ENCODE peak calls at places on chromosome 18, in seven cellular contexts. One of them, this sample, is unnamed.
A peak's percentile ranks its signal among the peaks of the same experiment; 100 is the strongest.

GRCh38 chr18:35605686-35606417 is 24.3 kb downstream of the GALNT1 start:
- DNase-seq in lower lobe of right lung: no peak
- DNase-seq in heart left ventricle: no peak
- DNase-seq in HCT116: no peak
- DNase-seq in body of pancreas: no peak
- DNase-seq in left ventricle myocardium inferior: no peak
- DNase-seq in dorsolateral prefrontal cortex: no peak
- DNase-seq in this sample: no peak

GRCh38 chr18:76741346-76741745 is 81.0 kb upstream of the ZNF236 start:
- DNase-seq in lower lobe of right lung: no peak
- DNase-seq in heart left ventricle: no peak
- DNase-seq in HCT116: no peak
- DNase-seq in body of pancreas: no peak
- DNase-seq in left ventricle myocardium inferior: no peak
- DNase-seq in dorsolateral prefrontal cortex: no peak
- DNase-seq in this sample: no peak

GRCh38 chr18:35122586-35123224 is 81.5 kb downstream of the MAPRE2 start:
- DNase-seq in lower lobe of right lung: no peak
- DNase-seq in heart left ventricle: no peak
- DNase-seq in HCT116: no peak
- DNase-seq in body of pancreas: no peak
- DNase-seq in left ventricle myocardium inferior: no peak
- DNase-seq in dorsolateral prefrontal cortex: peak; percentile 74
- DNase-seq in this sample: peak; percentile 77

GRCh38 chr18:50286391-50287027 is 983 bp downstream of the CXXC1 start:
- DNase-seq in lower lobe of right lung: no peak
- DNase-seq in heart left ventricle: peak; percentile 30
- DNase-seq in HCT116: peak; percentile 26
- DNase-seq in body of pancreas: no peak
- DNase-seq in left ventricle myocardium inferior: no peak
- DNase-seq in dorsolateral prefrontal cortex: no peak
- DNase-seq in this sample: no peak

GRCh38 chr18:65458871-65459270 is 291.9 kb upstream of the CDH7 start:
- DNase-seq in lower lobe of right lung: no peak
- DNase-seq in heart left ventricle: no peak
- DNase-seq in HCT116: no peak
- DNase-seq in body of pancreas: no peak
- DNase-seq in left ventricle myocardium inferior: no peak
- DNase-seq in dorsolateral prefrontal cortex: no peak
- DNase-seq in this sample: no peak

GRCh38 chr18:27184115-27185024 is 738 bp downstream of the CHST9 start:
- DNase-seq in lower lobe of right lung: no peak
- DNase-seq in heart left ventricle: no peak
- DNase-seq in HCT116: no peak
- DNase-seq in body of pancreas: peak; percentile 13
- DNase-seq in left ventricle myocardium inferior: no peak
- DNase-seq in dorsolateral prefrontal cortex: no peak
- DNase-seq in this sample: peak; percentile 43

GRCh38 chr18:24491882-24492281 is 31.4 kb downstream of the HRH4 start:
- DNase-seq in lower lobe of right lung: no peak
- DNase-seq in heart left ventricle: no peak
- DNase-seq in HCT116: no peak
- DNase-seq in body of pancreas: no peak
- DNase-seq in left ventricle myocardium inferior: no peak
- DNase-seq in dorsolateral prefrontal cortex: no peak
- DNase-seq in this sample: no peak

GRCh38 chr18:75527848-75528247 is 100.3 kb upstream of the SMIM21 start:
- DNase-seq in lower lobe of right lung: no peak
- DNase-seq in heart left ventricle: no peak
- DNase-seq in HCT116: no peak
- DNase-seq in body of pancreas: no peak
- DNase-seq in left ventricle myocardium inferior: no peak
- DNase-seq in dorsolateral prefrontal cortex: no peak
- DNase-seq in this sample: no peak

GRCh38 chr18:54607213-54607934 is 16.3 kb downstream of the DYNAP start:
- DNase-seq in lower lobe of right lung: no peak
- DNase-seq in heart left ventricle: no peak
- DNase-seq in HCT116: no peak
- DNase-seq in body of pancreas: peak; percentile 60
- DNase-seq in left ventricle myocardium inferior: no peak
- DNase-seq in dorsolateral prefrontal cortex: no peak
- DNase-seq in this sample: no peak

GRCh38 chr18:62925031-62925688 is 209.8 kb downstream of the PHLPP1 start:
- DNase-seq in lower lobe of right lung: no peak
- DNase-seq in heart left ventricle: no peak
- DNase-seq in HCT116: no peak
- DNase-seq in body of pancreas: no peak
- DNase-seq in left ventricle myocardium inferior: no peak
- DNase-seq in dorsolateral prefrontal cortex: no peak
- DNase-seq in this sample: no peak

GRCh38 chr18:58529714-58530354 is 99.1 kb downstream of the ALPK2 start:
- DNase-seq in lower lobe of right lung: peak; percentile 66
- DNase-seq in heart left ventricle: no peak
- DNase-seq in HCT116: peak; percentile 35
- DNase-seq in body of pancreas: peak; percentile 54
- DNase-seq in left ventricle myocardium inferior: peak; percentile 49
- DNase-seq in dorsolateral prefrontal cortex: peak; percentile 46
- DNase-seq in this sample: peak; percentile 71

GRCh38 chr18:62863629-62864028 is 148.3 kb downstream of the PHLPP1 start:
- DNase-seq in lower lobe of right lung: no peak
- DNase-seq in heart left ventricle: no peak
- DNase-seq in HCT116: peak; percentile 61
- DNase-seq in body of pancreas: no peak
- DNase-seq in left ventricle myocardium inferior: no peak
- DNase-seq in dorsolateral prefrontal cortex: no peak
- DNase-seq in this sample: no peak

GRCh38 chr18:7206231-7206630 is 24.7 kb upstream of the LRRC30 start:
- DNase-seq in lower lobe of right lung: no peak
- DNase-seq in heart left ventricle: no peak
- DNase-seq in HCT116: no peak
- DNase-seq in body of pancreas: no peak
- DNase-seq in left ventricle myocardium inferior: no peak
- DNase-seq in dorsolateral prefrontal cortex: no peak
- DNase-seq in this sample: no peak

GRCh38 chr18:43195421-43195820 is 79.9 kb upstream of the RIT2 start:
- DNase-seq in lower lobe of right lung: no peak
- DNase-seq in heart left ventricle: no peak
- DNase-seq in HCT116: no peak
- DNase-seq in body of pancreas: no peak
- DNase-seq in left ventricle myocardium inferior: no peak
- DNase-seq in dorsolateral prefrontal cortex: no peak
- DNase-seq in this sample: no peak

GRCh38 chr18:45517181-45517741 is 98.0 kb upstream of the SLC14A2 start:
- DNase-seq in lower lobe of right lung: no peak
- DNase-seq in heart left ventricle: peak; percentile 64
- DNase-seq in HCT116: no peak
- DNase-seq in body of pancreas: peak; percentile 27
- DNase-seq in left ventricle myocardium inferior: peak; percentile 65
- DNase-seq in dorsolateral prefrontal cortex: no peak
- DNase-seq in this sample: peak; percentile 78

GRCh38 chr18:51340332-51340731 is 142.9 kb upstream of the MEX3C start:
- DNase-seq in lower lobe of right lung: no peak
- DNase-seq in heart left ventricle: no peak
- DNase-seq in HCT116: no peak
- DNase-seq in body of pancreas: no peak
- DNase-seq in left ventricle myocardium inferior: no peak
- DNase-seq in dorsolateral prefrontal cortex: no peak
- DNase-seq in this sample: no peak

GRCh38 chr18:44594779-44595467 is 85.8 kb upstream of the SETBP1 start:
- DNase-seq in lower lobe of right lung: no peak
- DNase-seq in heart left ventricle: no peak
- DNase-seq in HCT116: no peak
- DNase-seq in body of pancreas: no peak
- DNase-seq in left ventricle myocardium inferior: no peak
- DNase-seq in dorsolateral prefrontal cortex: no peak
- DNase-seq in this sample: no peak

GRCh38 chr18:79644006-79644665 is 35.5 kb upstream of the CTDP1 start:
- DNase-seq in lower lobe of right lung: peak; percentile 73
- DNase-seq in heart left ventricle: peak; percentile 65
- DNase-seq in HCT116: peak; percentile 88
- DNase-seq in body of pancreas: peak; percentile 57
- DNase-seq in left ventricle myocardium inferior: peak; percentile 60
- DNase-seq in dorsolateral prefrontal cortex: peak; percentile 66
- DNase-seq in this sample: peak; percentile 72

GRCh38 chr18:59272971-59273935 is at the start of gene RAX:
- DNase-seq in lower lobe of right lung: no peak
- DNase-seq in heart left ventricle: no peak
- DNase-seq in HCT116: no peak
- DNase-seq in body of pancreas: no peak
- DNase-seq in left ventricle myocardium inferior: no peak
- DNase-seq in dorsolateral prefrontal cortex: no peak
- DNase-seq in this sample: no peak

GRCh38 chr18:5295231-5295920 is at the start of gene ZBTB14:
- DNase-seq in lower lobe of right lung: peak; percentile 83
- DNase-seq in heart left ventricle: peak; percentile 64
- DNase-seq in HCT116: no peak
- DNase-seq in body of pancreas: peak; percentile 73
- DNase-seq in left ventricle myocardium inferior: peak; percentile 70
- DNase-seq in dorsolateral prefrontal cortex: peak; percentile 42
- DNase-seq in this sample: peak; percentile 81

DNA sequence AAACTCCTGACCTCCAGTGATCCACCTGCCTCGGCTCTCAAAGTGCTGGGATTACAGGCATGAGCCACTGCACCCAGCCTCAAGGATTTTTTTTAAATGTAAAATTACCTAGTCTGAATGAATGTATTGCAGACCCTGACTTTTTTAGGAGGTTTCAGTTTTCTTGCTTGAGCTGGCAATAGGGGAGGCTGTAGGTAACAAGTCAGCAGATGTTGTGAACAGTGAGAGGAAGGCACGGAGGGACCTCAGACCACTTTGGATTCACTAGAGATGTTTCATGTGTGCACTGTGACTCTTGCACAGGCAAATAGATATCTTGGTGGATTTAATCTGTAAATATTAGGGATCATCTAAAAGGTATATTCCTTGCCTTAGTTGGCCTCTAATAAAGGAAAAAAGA is 6.4 kb downstream of the NDUFV2 start:
- DNase-seq in lower lobe of right lung: no peak
- DNase-seq in heart left ventricle: no peak
- DNase-seq in HCT116: no peak
- DNase-seq in body of pancreas: no peak
- DNase-seq in left ventricle myocardium inferior: no peak
- DNase-seq in dorsolateral prefrontal cortex: no peak
- DNase-seq in this sample: no peak
- H3K4me3 ChIP-seq in lower lobe of right lung: no peak overlapping the region
- H3K4me3 ChIP-seq in heart left ventricle: no peak overlapping the region
- H3K4me3 ChIP-seq in HCT116: no peak overlapping the region
- H3K4me3 ChIP-seq in body of pancreas: no peak overlapping the region
- H3K4me3 ChIP-seq in left ventricle myocardium inferior: no peak overlapping the region
- H3K4me3 ChIP-seq in dorsolateral prefrontal cortex: no peak overlapping the region
- H3K4me3 ChIP-seq in this sample: peak overlapping the region; percentile 35

GRCh38 chr18:55857961-55858360 is 270.0 kb upstream of the TCF4 start:
- DNase-seq in lower lobe of right lung: no peak
- DNase-seq in heart left ventricle: no peak
- DNase-seq in HCT116: no peak
- DNase-seq in body of pancreas: no peak
- DNase-seq in left ventricle myocardium inferior: no peak
- DNase-seq in dorsolateral prefrontal cortex: no peak
- DNase-seq in this sample: no peak
- H3K4me3 ChIP-seq in lower lobe of right lung: no peak overlapping the region
- H3K4me3 ChIP-seq in heart left ventricle: no peak overlapping the region
- H3K4me3 ChIP-seq in HCT116: no peak overlapping the region
- H3K4me3 ChIP-seq in body of pancreas: no peak overlapping the region
- H3K4me3 ChIP-seq in left ventricle myocardium inferior: no peak overlapping the region
- H3K4me3 ChIP-seq in dorsolateral prefrontal cortex: peak overlapping the region; percentile 59
- H3K4me3 ChIP-seq in this sample: peak overlapping the region; percentile 16

GRCh38 chr18:11655605-11655932 is 33.5 kb upstream of the GNAL start:
- DNase-seq in lower lobe of right lung: no peak
- DNase-seq in heart left ventricle: no peak
- DNase-seq in HCT116: no peak
- DNase-seq in body of pancreas: no peak
- DNase-seq in left ventricle myocardium inferior: no peak
- DNase-seq in dorsolateral prefrontal cortex: no peak
- DNase-seq in this sample: no peak
- H3K4me3 ChIP-seq in lower lobe of right lung: no peak overlapping the region
- H3K4me3 ChIP-seq in heart left ventricle: no peak overlapping the region
- H3K4me3 ChIP-seq in HCT116: no peak overlapping the region
- H3K4me3 ChIP-seq in body of pancreas: no peak overlapping the region
- H3K4me3 ChIP-seq in left ventricle myocardium inferior: no peak overlapping the region
- H3K4me3 ChIP-seq in dorsolateral prefrontal cortex: no peak overlapping the region
- H3K4me3 ChIP-seq in this sample: no peak overlapping the region

GRCh38 chr18:2356906-2357305 is 214.4 kb downstream of the METTL4 start:
- DNase-seq in lower lobe of right lung: no peak
- DNase-seq in heart left ventricle: no peak
- DNase-seq in HCT116: no peak
- DNase-seq in body of pancreas: no peak
- DNase-seq in left ventricle myocardium inferior: no peak
- DNase-seq in dorsolateral prefrontal cortex: no peak
- DNase-seq in this sample: no peak
- H3K4me3 ChIP-seq in lower lobe of right lung: no peak overlapping the region
- H3K4me3 ChIP-seq in heart left ventricle: no peak overlapping the region
- H3K4me3 ChIP-seq in HCT116: no peak overlapping the region
- H3K4me3 ChIP-seq in body of pancreas: no peak overlapping the region
- H3K4me3 ChIP-seq in left ventricle myocardium inferior: no peak overlapping the region
- H3K4me3 ChIP-seq in dorsolateral prefrontal cortex: no peak overlapping the region
- H3K4me3 ChIP-seq in this sample: no peak overlapping the region

GRCh38 chr18:30500240-30500945 is 542.1 kb downstream of the DSC3 start:
- DNase-seq in lower lobe of right lung: no peak
- DNase-seq in heart left ventricle: no peak
- DNase-seq in HCT116: no peak
- DNase-seq in body of pancreas: no peak
- DNase-seq in left ventricle myocardium inferior: no peak
- DNase-seq in dorsolateral prefrontal cortex: no peak
- DNase-seq in this sample: no peak

GRCh38 chr18:30499721-30500120 is 542.8 kb downstream of the DSC3 start:
- DNase-seq in lower lobe of right lung: no peak
- DNase-seq in heart left ventricle: no peak
- DNase-seq in HCT116: no peak
- DNase-seq in body of pancreas: no peak
- DNase-seq in left ventricle myocardium inferior: no peak
- DNase-seq in dorsolateral prefrontal cortex: no peak
- DNase-seq in this sample: no peak

GRCh38 chr18:30501594-30501993 is 540.9 kb downstream of the DSC3 start:
- DNase-seq in lower lobe of right lung: no peak
- DNase-seq in heart left ventricle: no peak
- DNase-seq in HCT116: no peak
- DNase-seq in body of pancreas: no peak
- DNase-seq in left ventricle myocardium inferior: no peak
- DNase-seq in dorsolateral prefrontal cortex: no peak
- DNase-seq in this sample: no peak
- H3K4me3 ChIP-seq in lower lobe of right lung: no peak overlapping the region
- H3K4me3 ChIP-seq in heart left ventricle: no peak overlapping the region
- H3K4me3 ChIP-seq in HCT116: no peak overlapping the region
- H3K4me3 ChIP-seq in body of pancreas: no peak overlapping the region
- H3K4me3 ChIP-seq in left ventricle myocardium inferior: no peak overlapping the region
- H3K4me3 ChIP-seq in dorsolateral prefrontal cortex: no peak overlapping the region
- H3K4me3 ChIP-seq in this sample: no peak overlapping the region

This sample was measured in psoas muscle.